ENCODE peak calls at places on chromosome 7, in nine cellular contexts. One of them, this sample, is unnamed.

GRCh38 chr7:44382459-44383300 is 57.3 kb upstream of the CAMK2B start:
- DNase-seq in activated CD4-positive, alpha-beta T cell treated with anti-CD3 and anti-CD28 coated beads, Interleukin-2, amount 50 U/mL, for 4 hours: no peak
- DNase-seq in stimulated activated CD8-positive, alpha-beta memory T cell treated with anti-CD3 and anti-CD28 coated beads, Interleukin-7, amount 100 ng/mL, for 48 hours: no peak
- DNase-seq in AG20443: no peak
- DNase-seq in nucleus accumbens: peak; percentile 41
- DNase-seq in GM23338: no peak
- DNase-seq in activated CD8-positive, alpha-beta memory T cell treated with anti-CD3 and anti-CD28 coated beads, Interleukin-2, amount 50 U/mL, for 4 hours: no peak
- DNase-seq in mesothelial cell of epicardium: peak; percentile 31
- DNase-seq in PC-3: no peak
- DNase-seq in this sample: no peak

GRCh38 chr7:147775564-147775963 is 815.0 kb upstream of the C7orf33 start:
- DNase-seq in activated CD4-positive, alpha-beta T cell treated with anti-CD3 and anti-CD28 coated beads, Interleukin-2, amount 50 U/mL, for 4 hours: no peak
- DNase-seq in stimulated activated CD8-positive, alpha-beta memory T cell treated with anti-CD3 and anti-CD28 coated beads, Interleukin-7, amount 100 ng/mL, for 48 hours: no peak
- DNase-seq in AG20443: no peak
- DNase-seq in nucleus accumbens: no peak
- DNase-seq in GM23338: no peak
- DNase-seq in activated CD8-positive, alpha-beta memory T cell treated with anti-CD3 and anti-CD28 coated beads, Interleukin-2, amount 50 U/mL, for 4 hours: no peak
- DNase-seq in mesothelial cell of epicardium: no peak
- DNase-seq in PC-3: no peak
- DNase-seq in this sample: no peak

GRCh38 chr7:87506243-87507180 is 31.0 kb upstream of the ABCB4 start:
- DNase-seq in activated CD4-positive, alpha-beta T cell treated with anti-CD3 and anti-CD28 coated beads, Interleukin-2, amount 50 U/mL, for 4 hours: no peak
- DNase-seq in stimulated activated CD8-positive, alpha-beta memory T cell treated with anti-CD3 and anti-CD28 coated beads, Interleukin-7, amount 100 ng/mL, for 48 hours: no peak
- DNase-seq in AG20443: no peak
- DNase-seq in nucleus accumbens: no peak
- DNase-seq in GM23338: no peak
- DNase-seq in activated CD8-positive, alpha-beta memory T cell treated with anti-CD3 and anti-CD28 coated beads, Interleukin-2, amount 50 U/mL, for 4 hours: no peak
- DNase-seq in mesothelial cell of epicardium: no peak
- DNase-seq in PC-3: peak; percentile 16
- DNase-seq in this sample: peak; percentile 15

GRCh38 chr7:21253740-21254687 is 173.9 kb upstream of the SP4 start:
- DNase-seq in activated CD4-positive, alpha-beta T cell treated with anti-CD3 and anti-CD28 coated beads, Interleukin-2, amount 50 U/mL, for 4 hours: peak; percentile 6
- DNase-seq in stimulated activated CD8-positive, alpha-beta memory T cell treated with anti-CD3 and anti-CD28 coated beads, Interleukin-7, amount 100 ng/mL, for 48 hours: peak; percentile 6
- DNase-seq in AG20443: peak; percentile 57
- DNase-seq in nucleus accumbens: peak; percentile 18
- DNase-seq in GM23338: peak; percentile 94
- DNase-seq in activated CD8-positive, alpha-beta memory T cell treated with anti-CD3 and anti-CD28 coated beads, Interleukin-2, amount 50 U/mL, for 4 hours: peak; percentile 26
- DNase-seq in mesothelial cell of epicardium: peak; percentile 73
- DNase-seq in PC-3: peak; percentile 79
- DNase-seq in this sample: peak; percentile 95

GRCh38 chr7:40546616-40547501 is 412.1 kb downstream of the SUGCT start:
- DNase-seq in activated CD4-positive, alpha-beta T cell treated with anti-CD3 and anti-CD28 coated beads, Interleukin-2, amount 50 U/mL, for 4 hours: no peak
- DNase-seq in stimulated activated CD8-positive, alpha-beta memory T cell treated with anti-CD3 and anti-CD28 coated beads, Interleukin-7, amount 100 ng/mL, for 48 hours: no peak
- DNase-seq in AG20443: no peak
- DNase-seq in nucleus accumbens: no peak
- DNase-seq in GM23338: no peak
- DNase-seq in activated CD8-positive, alpha-beta memory T cell treated with anti-CD3 and anti-CD28 coated beads, Interleukin-2, amount 50 U/mL, for 4 hours: no peak
- DNase-seq in mesothelial cell of epicardium: no peak
- DNase-seq in PC-3: peak; percentile 37
- DNase-seq in this sample: no peak

GRCh38 chr7:4837814-4838625 is 23.8 kb downstream of the PAPOLB start:
- DNase-seq in activated CD4-positive, alpha-beta T cell treated with anti-CD3 and anti-CD28 coated beads, Interleukin-2, amount 50 U/mL, for 4 hours: no peak
- DNase-seq in stimulated activated CD8-positive, alpha-beta memory T cell treated with anti-CD3 and anti-CD28 coated beads, Interleukin-7, amount 100 ng/mL, for 48 hours: no peak
- DNase-seq in AG20443: no peak
- DNase-seq in nucleus accumbens: no peak
- DNase-seq in GM23338: peak; percentile 48
- DNase-seq in activated CD8-positive, alpha-beta memory T cell treated with anti-CD3 and anti-CD28 coated beads, Interleukin-2, amount 50 U/mL, for 4 hours: no peak
- DNase-seq in mesothelial cell of epicardium: no peak
- DNase-seq in PC-3: no peak
- DNase-seq in this sample: peak; percentile 72

GRCh38 chr7:112080441-112080840 is 125.8 kb downstream of the DOCK4 start:
- DNase-seq in activated CD4-positive, alpha-beta T cell treated with anti-CD3 and anti-CD28 coated beads, Interleukin-2, amount 50 U/mL, for 4 hours: no peak
- DNase-seq in stimulated activated CD8-positive, alpha-beta memory T cell treated with anti-CD3 and anti-CD28 coated beads, Interleukin-7, amount 100 ng/mL, for 48 hours: no peak
- DNase-seq in AG20443: peak; percentile 47
- DNase-seq in nucleus accumbens: no peak
- DNase-seq in GM23338: no peak
- DNase-seq in activated CD8-positive, alpha-beta memory T cell treated with anti-CD3 and anti-CD28 coated beads, Interleukin-2, amount 50 U/mL, for 4 hours: no peak
- DNase-seq in mesothelial cell of epicardium: no peak
- DNase-seq in PC-3: peak; percentile 94
- DNase-seq in this sample: peak; percentile 81

GRCh38 chr7:94060772-94061171 is 56.6 kb upstream of the BET1 start:
- DNase-seq in activated CD4-positive, alpha-beta T cell treated with anti-CD3 and anti-CD28 coated beads, Interleukin-2, amount 50 U/mL, for 4 hours: no peak
- DNase-seq in stimulated activated CD8-positive, alpha-beta memory T cell treated with anti-CD3 and anti-CD28 coated beads, Interleukin-7, amount 100 ng/mL, for 48 hours: no peak
- DNase-seq in AG20443: peak; percentile 19
- DNase-seq in nucleus accumbens: no peak
- DNase-seq in GM23338: no peak
- DNase-seq in activated CD8-positive, alpha-beta memory T cell treated with anti-CD3 and anti-CD28 coated beads, Interleukin-2, amount 50 U/mL, for 4 hours: no peak
- DNase-seq in mesothelial cell of epicardium: no peak
- DNase-seq in PC-3: peak; percentile 9
- DNase-seq in this sample: peak; percentile 96

GRCh38 chr7:19747740-19748339 is 25.6 kb downstream of the TMEM196 start:
- DNase-seq in activated CD4-positive, alpha-beta T cell treated with anti-CD3 and anti-CD28 coated beads, Interleukin-2, amount 50 U/mL, for 4 hours: no peak
- DNase-seq in stimulated activated CD8-positive, alpha-beta memory T cell treated with anti-CD3 and anti-CD28 coated beads, Interleukin-7, amount 100 ng/mL, for 48 hours: no peak
- DNase-seq in AG20443: peak; percentile 48
- DNase-seq in nucleus accumbens: no peak
- DNase-seq in GM23338: peak; percentile 82
- DNase-seq in activated CD8-positive, alpha-beta memory T cell treated with anti-CD3 and anti-CD28 coated beads, Interleukin-2, amount 50 U/mL, for 4 hours: no peak
- DNase-seq in mesothelial cell of epicardium: no peak
- DNase-seq in PC-3: peak; percentile 81
- DNase-seq in this sample: peak; percentile 54

GRCh38 chr7:157622408-157623221 is 285.8 kb downstream of the DNAJB6 start:
- DNase-seq in activated CD4-positive, alpha-beta T cell treated with anti-CD3 and anti-CD28 coated beads, Interleukin-2, amount 50 U/mL, for 4 hours: no peak
- DNase-seq in stimulated activated CD8-positive, alpha-beta memory T cell treated with anti-CD3 and anti-CD28 coated beads, Interleukin-7, amount 100 ng/mL, for 48 hours: no peak
- DNase-seq in AG20443: no peak
- DNase-seq in nucleus accumbens: no peak
- DNase-seq in GM23338: no peak
- DNase-seq in activated CD8-positive, alpha-beta memory T cell treated with anti-CD3 and anti-CD28 coated beads, Interleukin-2, amount 50 U/mL, for 4 hours: no peak
- DNase-seq in mesothelial cell of epicardium: no peak
- DNase-seq in PC-3: no peak
- DNase-seq in this sample: no peak

GRCh38 chr7:152760384-152761115 is 998 bp downstream of the ACTR3B start:
- DNase-seq in activated CD4-positive, alpha-beta T cell treated with anti-CD3 and anti-CD28 coated beads, Interleukin-2, amount 50 U/mL, for 4 hours: no peak
- DNase-seq in stimulated activated CD8-positive, alpha-beta memory T cell treated with anti-CD3 and anti-CD28 coated beads, Interleukin-7, amount 100 ng/mL, for 48 hours: no peak
- DNase-seq in AG20443: no peak
- DNase-seq in nucleus accumbens: no peak
- DNase-seq in GM23338: peak; percentile 20
- DNase-seq in activated CD8-positive, alpha-beta memory T cell treated with anti-CD3 and anti-CD28 coated beads, Interleukin-2, amount 50 U/mL, for 4 hours: no peak
- DNase-seq in mesothelial cell of epicardium: no peak
- DNase-seq in PC-3: peak; percentile 2
- DNase-seq in this sample: no peak

GRCh38 chr7:6531492-6532279 is 19.6 kb downstream of the GRID2IP start:
- DNase-seq in activated CD4-positive, alpha-beta T cell treated with anti-CD3 and anti-CD28 coated beads, Interleukin-2, amount 50 U/mL, for 4 hours: no peak
- DNase-seq in stimulated activated CD8-positive, alpha-beta memory T cell treated with anti-CD3 and anti-CD28 coated beads, Interleukin-7, amount 100 ng/mL, for 48 hours: no peak
- DNase-seq in AG20443: no peak
- DNase-seq in nucleus accumbens: no peak
- DNase-seq in GM23338: peak; percentile 42
- DNase-seq in activated CD8-positive, alpha-beta memory T cell treated with anti-CD3 and anti-CD28 coated beads, Interleukin-2, amount 50 U/mL, for 4 hours: no peak
- DNase-seq in mesothelial cell of epicardium: no peak
- DNase-seq in PC-3: no peak
- DNase-seq in this sample: no peak

GRCh38 chr7:155739538-155740140 is 72.6 kb downstream of the SHH start:
- DNase-seq in activated CD4-positive, alpha-beta T cell treated with anti-CD3 and anti-CD28 coated beads, Interleukin-2, amount 50 U/mL, for 4 hours: no peak
- DNase-seq in stimulated activated CD8-positive, alpha-beta memory T cell treated with anti-CD3 and anti-CD28 coated beads, Interleukin-7, amount 100 ng/mL, for 48 hours: no peak
- DNase-seq in AG20443: no peak
- DNase-seq in nucleus accumbens: no peak
- DNase-seq in GM23338: no peak
- DNase-seq in activated CD8-positive, alpha-beta memory T cell treated with anti-CD3 and anti-CD28 coated beads, Interleukin-2, amount 50 U/mL, for 4 hours: peak; percentile 25
- DNase-seq in mesothelial cell of epicardium: no peak
- DNase-seq in PC-3: no peak
- DNase-seq in this sample: no peak

GRCh38 chr7:157544226-157544625 is 207.4 kb downstream of the DNAJB6 start:
- DNase-seq in activated CD4-positive, alpha-beta T cell treated with anti-CD3 and anti-CD28 coated beads, Interleukin-2, amount 50 U/mL, for 4 hours: no peak
- DNase-seq in stimulated activated CD8-positive, alpha-beta memory T cell treated with anti-CD3 and anti-CD28 coated beads, Interleukin-7, amount 100 ng/mL, for 48 hours: no peak
- DNase-seq in AG20443: no peak
- DNase-seq in nucleus accumbens: no peak
- DNase-seq in GM23338: no peak
- DNase-seq in activated CD8-positive, alpha-beta memory T cell treated with anti-CD3 and anti-CD28 coated beads, Interleukin-2, amount 50 U/mL, for 4 hours: peak; percentile 9
- DNase-seq in mesothelial cell of epicardium: no peak
- DNase-seq in PC-3: no peak
- DNase-seq in this sample: no peak

GRCh38 chr7:20754001-20754400 is 32.7 kb downstream of the SP8 start:
- DNase-seq in activated CD4-positive, alpha-beta T cell treated with anti-CD3 and anti-CD28 coated beads, Interleukin-2, amount 50 U/mL, for 4 hours: no peak
- DNase-seq in stimulated activated CD8-positive, alpha-beta memory T cell treated with anti-CD3 and anti-CD28 coated beads, Interleukin-7, amount 100 ng/mL, for 48 hours: no peak
- DNase-seq in AG20443: no peak
- DNase-seq in nucleus accumbens: no peak
- DNase-seq in GM23338: no peak
- DNase-seq in activated CD8-positive, alpha-beta memory T cell treated with anti-CD3 and anti-CD28 coated beads, Interleukin-2, amount 50 U/mL, for 4 hours: no peak
- DNase-seq in mesothelial cell of epicardium: no peak
- DNase-seq in PC-3: no peak
- DNase-seq in this sample: no peak

GRCh38 chr7:95126053-95126709 is 198.2 kb downstream of the PON1 start:
- DNase-seq in activated CD4-positive, alpha-beta T cell treated with anti-CD3 and anti-CD28 coated beads, Interleukin-2, amount 50 U/mL, for 4 hours: no peak
- DNase-seq in stimulated activated CD8-positive, alpha-beta memory T cell treated with anti-CD3 and anti-CD28 coated beads, Interleukin-7, amount 100 ng/mL, for 48 hours: no peak
- DNase-seq in AG20443: no peak
- DNase-seq in nucleus accumbens: no peak
- DNase-seq in GM23338: no peak
- DNase-seq in activated CD8-positive, alpha-beta memory T cell treated with anti-CD3 and anti-CD28 coated beads, Interleukin-2, amount 50 U/mL, for 4 hours: no peak
- DNase-seq in mesothelial cell of epicardium: no peak
- DNase-seq in PC-3: no peak
- DNase-seq in this sample: no peak

GRCh38 chr7:54544356-54545240 is 2.4 kb downstream of the VSTM2A start:
- DNase-seq in activated CD4-positive, alpha-beta T cell treated with anti-CD3 and anti-CD28 coated beads, Interleukin-2, amount 50 U/mL, for 4 hours: no peak
- DNase-seq in stimulated activated CD8-positive, alpha-beta memory T cell treated with anti-CD3 and anti-CD28 coated beads, Interleukin-7, amount 100 ng/mL, for 48 hours: no peak
- DNase-seq in AG20443: no peak
- DNase-seq in nucleus accumbens: no peak
- DNase-seq in GM23338: peak; percentile 76
- DNase-seq in activated CD8-positive, alpha-beta memory T cell treated with anti-CD3 and anti-CD28 coated beads, Interleukin-2, amount 50 U/mL, for 4 hours: no peak
- DNase-seq in mesothelial cell of epicardium: no peak
- DNase-seq in PC-3: no peak
- DNase-seq in this sample: peak; percentile 10

GRCh38 chr7:151813997-151814396 is 62.9 kb downstream of the PRKAG2 start:
- DNase-seq in activated CD4-positive, alpha-beta T cell treated with anti-CD3 and anti-CD28 coated beads, Interleukin-2, amount 50 U/mL, for 4 hours: no peak
- DNase-seq in stimulated activated CD8-positive, alpha-beta memory T cell treated with anti-CD3 and anti-CD28 coated beads, Interleukin-7, amount 100 ng/mL, for 48 hours: no peak
- DNase-seq in AG20443: no peak
- DNase-seq in nucleus accumbens: peak; percentile 49
- DNase-seq in GM23338: no peak
- DNase-seq in activated CD8-positive, alpha-beta memory T cell treated with anti-CD3 and anti-CD28 coated beads, Interleukin-2, amount 50 U/mL, for 4 hours: no peak
- DNase-seq in mesothelial cell of epicardium: no peak
- DNase-seq in PC-3: no peak
- DNase-seq in this sample: no peak

GRCh38 chr7:57505176-57505575 is 55.2 kb downstream of the ZNF716 start:
- DNase-seq in activated CD4-positive, alpha-beta T cell treated with anti-CD3 and anti-CD28 coated beads, Interleukin-2, amount 50 U/mL, for 4 hours: no peak
- DNase-seq in stimulated activated CD8-positive, alpha-beta memory T cell treated with anti-CD3 and anti-CD28 coated beads, Interleukin-7, amount 100 ng/mL, for 48 hours: no peak
- DNase-seq in AG20443: no peak
- DNase-seq in nucleus accumbens: no peak
- DNase-seq in GM23338: no peak
- DNase-seq in activated CD8-positive, alpha-beta memory T cell treated with anti-CD3 and anti-CD28 coated beads, Interleukin-2, amount 50 U/mL, for 4 hours: no peak
- DNase-seq in mesothelial cell of epicardium: no peak
- DNase-seq in PC-3: no peak
- DNase-seq in this sample: no peak

GRCh38 chr7:132402751-132403245 is 173.5 kb downstream of the PLXNA4 start:
- DNase-seq in activated CD4-positive, alpha-beta T cell treated with anti-CD3 and anti-CD28 coated beads, Interleukin-2, amount 50 U/mL, for 4 hours: no peak
- DNase-seq in stimulated activated CD8-positive, alpha-beta memory T cell treated with anti-CD3 and anti-CD28 coated beads, Interleukin-7, amount 100 ng/mL, for 48 hours: no peak
- DNase-seq in AG20443: peak; percentile 90
- DNase-seq in nucleus accumbens: peak; percentile 35
- DNase-seq in GM23338: no peak
- DNase-seq in activated CD8-positive, alpha-beta memory T cell treated with anti-CD3 and anti-CD28 coated beads, Interleukin-2, amount 50 U/mL, for 4 hours: no peak
- DNase-seq in mesothelial cell of epicardium: no peak
- DNase-seq in PC-3: no peak
- DNase-seq in this sample: no peak